ENCODE peak calls at places on chromosomes 11 and 22, in ten cellular contexts. Z is breast epithelium, X is endodermal cell, L is psoas muscle, J is H9, D is IMR-90, E is right lobe of liver, I is neural progenitor cell, N is spleen, F is A549. R is an unnamed sample.

GRCh38 chr11:285894-286220 is 3.1 kb upstream of the PGGHG start:
- DNase-seq in Z (no peak), X (no peak), I (peak), N (peak), E (no peak), D (no peak), L (no peak), F (no peak), J (no peak), R (no peak)

GRCh38 chr22:28810839-28811491 is 10.6 kb upstream of the XBP1 start:
- DNase-seq in D (no peak), N (peak), L (no peak), X (no peak), E (no peak), Z (no peak), I (no peak), J (no peak), F (no peak), R (peak)

GRCh38 chr11:34478845-34479663 is 34.5 kb downstream of the ELF5 start:
- DNase-seq in L (no peak), I (no peak), Z (no peak), F (no peak), E (no peak), X (peak), J (no peak), N (no peak), D (no peak), R (no peak)

GRCh38 chr11:114276077-114276476 is 20.1 kb upstream of the NNMT start:
- DNase-seq in X (no peak), Z (no peak), J (no peak), E (no peak), F (no peak), L (no peak), D (no peak), I (no peak), N (no peak), R (no peak)

GRCh38 chr11:26792956-26793355 is 71.1 kb upstream of the SLC5A12 start:
- DNase-seq in I (no peak), D (no peak), L (no peak), E (no peak), N (no peak), X (no peak), F (no peak), J (no peak), Z (no peak), R (no peak)

GRCh38 chr11:124240621-124241397 is at the start of gene OR8G1:
- DNase-seq in Z (no peak), L (no peak), D (no peak), F (no peak), E (no peak), N (no peak), J (no peak), I (no peak), X (no peak), R (no peak)

GRCh38 chr11:20676658-20677057 is 7.3 kb downstream of the NELL1 start:
- DNase-seq in L (no peak), I (no peak), N (no peak), Z (no peak), F (no peak), X (no peak), D (no peak), J (no peak), E (no peak), R (no peak)

GRCh38 chr22:26574001-26574723 is 15.8 kb downstream of the TPST2 start:
- DNase-seq in F (no peak), E (no peak), L (no peak), N (peak), J (no peak), Z (no peak), D (no peak), X (no peak), I (no peak), R (peak)

GRCh38 chr11:127485541-127485940 is 485.0 kb upstream of the KIRREL3 start:
- DNase-seq in F (no peak), L (no peak), Z (no peak), I (no peak), J (no peak), E (no peak), X (no peak), N (no peak), D (no peak), R (no peak)

GRCh38 chr11:59822989-59823566 is 12.5 kb upstream of the MRPL16 start:
- DNase-seq in X (peak), Z (no peak), F (peak), L (no peak), I (peak), D (peak), N (no peak), J (no peak), E (no peak), R (no peak)

DNA sequence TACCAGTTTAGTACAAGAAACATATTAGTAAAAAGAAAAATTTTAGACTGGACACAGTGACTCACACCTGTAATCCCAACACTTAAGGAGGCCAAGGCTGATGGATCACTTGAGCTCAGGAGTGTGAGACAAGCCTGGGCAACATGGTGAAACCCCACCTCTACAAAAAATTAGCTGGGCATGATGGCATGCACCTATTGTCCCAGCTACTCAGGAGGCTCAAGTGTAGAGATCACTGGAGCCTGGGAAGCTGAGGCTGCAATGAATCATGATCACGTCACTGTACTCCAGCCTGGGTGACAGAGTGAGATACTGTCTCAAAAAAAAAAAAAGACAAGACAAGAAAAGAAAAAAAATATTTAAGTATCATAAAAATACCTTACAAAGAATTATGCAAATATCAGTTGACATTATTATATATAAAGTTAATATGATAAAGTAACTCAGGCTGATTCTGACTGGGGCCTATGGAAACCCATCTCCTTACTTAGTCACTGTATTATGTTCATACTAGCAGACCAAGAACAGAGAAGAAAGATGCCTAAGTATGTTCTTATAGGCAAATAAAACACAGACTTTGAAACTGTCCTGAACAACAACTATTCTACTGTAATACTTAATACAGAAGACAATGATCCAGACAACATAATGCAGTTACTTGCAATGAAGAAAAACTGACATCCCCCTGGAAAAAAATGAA is 27.3 kb downstream of the FAM168A start:
- DNase-seq in N (no peak), X (no peak), L (no peak), F (peak), E (no peak), I (no peak), J (no peak), Z (no peak), D (peak), R (no peak)
- TF ChIP-seq CTCF in N (no peak), X (no peak), L (no peak), F (no peak), E (no peak), I (no peak), J (no peak), Z (no peak), D (no peak), R (no peak)

GRCh38 chr11:36288442-36289225 is 590 bp downstream of the COMMD9 start:
- DNase-seq in F (no peak), X (peak), J (no peak), L (no peak), N (no peak), I (no peak), E (no peak), Z (no peak), D (no peak), R (no peak)

GRCh38 chr11:36278531-36279245 is 10.5 kb downstream of the COMMD9 start:
- DNase-seq in D (peak), N (no peak), X (peak), J (no peak), E (no peak), I (peak), Z (no peak), L (no peak), F (no peak), R (no peak)

GRCh38 chr11:36281850-36282249 is 7.4 kb downstream of the COMMD9 start:
- DNase-seq in J (no peak), Z (no peak), E (no peak), L (no peak), F (no peak), I (no peak), D (no peak), N (no peak), X (no peak), R (no peak)

GRCh38 chr11:36280531-36280930 is 8.7 kb downstream of the COMMD9 start:
- DNase-seq in E (no peak), I (no peak), F (no peak), N (no peak), Z (no peak), D (peak), X (no peak), J (no peak), L (no peak), R (no peak)

DNA sequence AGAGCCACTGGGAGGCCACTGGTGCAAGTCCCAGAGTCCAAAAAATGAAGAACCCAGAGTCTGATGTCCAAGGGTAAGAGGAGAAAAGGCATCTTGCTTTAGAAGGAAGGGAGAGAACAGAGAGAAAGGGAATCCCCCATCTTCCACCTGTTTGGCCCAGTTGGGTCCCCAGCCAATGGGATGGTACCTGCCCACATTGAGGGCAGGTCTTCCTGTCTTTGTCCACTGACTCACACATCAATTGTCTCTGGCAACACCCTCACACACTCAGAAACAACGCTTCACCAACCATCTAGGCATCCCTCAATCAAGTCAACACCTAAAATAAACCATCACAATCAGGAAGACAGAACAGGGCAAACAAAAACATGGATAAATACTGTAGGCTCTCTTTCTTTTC is 6.3 kb downstream of the COMMD9 start:
- DNase-seq in E (peak), L (no peak), I (no peak), D (no peak), N (no peak), Z (no peak), J (no peak), F (no peak), X (peak), R (no peak)
- H3K27ac ChIP-seq in E (no peak), L (no peak), I (no peak), D (no peak), N (no peak), Z (no peak), J (no peak), F (no peak), X (no peak), R (no peak)

GRCh38 chr11:44785856-44786606 is 59.3 kb downstream of the TSPAN18 start:
- DNase-seq in L (no peak), X (peak), Z (no peak), F (peak), E (no peak), N (peak), I (peak), D (no peak), J (peak), R (no peak)
- TF ChIP-seq CTCF in L (no peak), X (peak), Z (no peak), F (no peak), E (no peak), N (no peak), I (peak), D (peak), J (peak), R (peak)

GRCh38 chr22:20998411-20999336 is 3.2 kb downstream of the THAP7 start:
- DNase-seq in J (no peak), N (no peak), I (no peak), F (no peak), D (peak), X (no peak), E (no peak), L (no peak), Z (no peak), R (peak)

GRCh38 chr22:21000215-21000986 is 1.5 kb downstream of the THAP7 start:
- DNase-seq in F (no peak), E (no peak), I (no peak), L (no peak), D (no peak), Z (no peak), N (peak), J (no peak), X (no peak), R (peak)

GRCh38 chr22:20997536-20998257 is 4.2 kb downstream of the THAP7 start:
- DNase-seq in L (no peak), E (no peak), D (no peak), J (no peak), N (no peak), X (no peak), F (no peak), Z (no peak), I (no peak), R (peak)

GRCh38 chr22:21000987-21001600 is 824 bp downstream of the THAP7 start:
- DNase-seq in J (no peak), N (no peak), I (no peak), Z (no peak), E (no peak), L (no peak), X (no peak), D (no peak), F (no peak), R (no peak)

GRCh38 chr22:20999350-21000214 is 2.3 kb downstream of the THAP7 start:
- DNase-seq in X (no peak), N (peak), J (no peak), L (no peak), Z (no peak), I (no peak), F (no peak), E (no peak), D (no peak), R (peak)
- H3K27ac ChIP-seq in X (no peak), N (no peak), J (no peak), L (no peak), Z (peak), I (no peak), F (no peak), E (no peak), D (no peak), R (no peak)